ENCODE peak calls at places on chromosomes 12 and 14, in six cellular contexts. One of them, this sample, is unnamed. For H3K36me3, the result is how much of the 10 kb centered on the place peaks cover.

GRCh38 chr12:21940972-21941521 is at the start of gene ABCC9:
- DNase-seq in psoas muscle: peak
- DNase-seq in stomach: peak
- DNase-seq in body of pancreas: peak
- DNase-seq in suprapubic skin: peak
- DNase-seq in cardiac muscle cell: peak
- DNase-seq in this sample: peak

GRCh38 chr14:37597538-37598084 is 2.2 kb downstream of the TTC6 start:
- DNase-seq in suprapubic skin: peak
- DNase-seq in psoas muscle: no peak
- DNase-seq in cardiac muscle cell: peak
- DNase-seq in stomach: peak
- DNase-seq in body of pancreas: no peak
- DNase-seq in this sample: no peak

GRCh38 chr12:12551115-12551514 is 11.5 kb downstream of the DUSP16 start:
- DNase-seq in cardiac muscle cell: no peak
- DNase-seq in body of pancreas: no peak
- DNase-seq in stomach: no peak
- DNase-seq in suprapubic skin: no peak
- DNase-seq in psoas muscle: no peak
- DNase-seq in this sample: no peak

GRCh38 chr12:80001562-80001961 is 66.7 kb upstream of the PPP1R12A start:
- DNase-seq in suprapubic skin: no peak
- DNase-seq in cardiac muscle cell: no peak
- DNase-seq in body of pancreas: no peak
- DNase-seq in stomach: no peak
- DNase-seq in psoas muscle: no peak
- DNase-seq in this sample: no peak

GRCh38 chr12:127883013-127883412 is 384.0 kb upstream of the TMEM132C start:
- DNase-seq in psoas muscle: no peak
- DNase-seq in cardiac muscle cell: no peak
- DNase-seq in suprapubic skin: no peak
- DNase-seq in body of pancreas: no peak
- DNase-seq in stomach: no peak
- DNase-seq in this sample: no peak

GRCh38 chr12:103505371-103506236 is 9.8 kb upstream of the C12orf42 start:
- DNase-seq in psoas muscle: no peak
- DNase-seq in stomach: no peak
- DNase-seq in cardiac muscle cell: no peak
- DNase-seq in body of pancreas: no peak
- DNase-seq in suprapubic skin: no peak
- DNase-seq in this sample: no peak

GRCh38 chr14:93733646-93734045 is 54.6 kb downstream of the PRIMA1 start:
- DNase-seq in body of pancreas: no peak
- DNase-seq in suprapubic skin: no peak
- DNase-seq in psoas muscle: peak
- DNase-seq in stomach: no peak
- DNase-seq in cardiac muscle cell: no peak
- DNase-seq in this sample: no peak

GRCh38 chr12:44875417-44875953 is 630 bp downstream of the NELL2 start:
- DNase-seq in body of pancreas: peak
- DNase-seq in suprapubic skin: no peak
- DNase-seq in cardiac muscle cell: no peak
- DNase-seq in psoas muscle: no peak
- DNase-seq in stomach: no peak
- DNase-seq in this sample: no peak

GRCh38 chr12:118498171-118498570 is 121.8 kb downstream of the SUDS3 start:
- DNase-seq in stomach: peak
- DNase-seq in psoas muscle: no peak
- DNase-seq in cardiac muscle cell: no peak
- DNase-seq in suprapubic skin: no peak
- DNase-seq in body of pancreas: peak
- DNase-seq in this sample: no peak

GRCh38 chr12:32896438-32897275 is at the start of gene PKP2:
- DNase-seq in body of pancreas: peak
- DNase-seq in psoas muscle: peak
- DNase-seq in cardiac muscle cell: peak
- DNase-seq in suprapubic skin: peak
- DNase-seq in stomach: peak
- DNase-seq in this sample: peak

GRCh38 chr14:87467578-87467977 is 525.4 kb downstream of the GALC start:
- DNase-seq in body of pancreas: no peak
- DNase-seq in suprapubic skin: no peak
- DNase-seq in cardiac muscle cell: no peak
- DNase-seq in stomach: no peak
- DNase-seq in psoas muscle: no peak
- DNase-seq in this sample: no peak

GRCh38 chr12:110349521-110350151 is 53.9 kb downstream of the ANAPC7 start:
- DNase-seq in body of pancreas: no peak
- DNase-seq in psoas muscle: no peak
- DNase-seq in suprapubic skin: no peak
- DNase-seq in stomach: no peak
- DNase-seq in cardiac muscle cell: peak
- DNase-seq in this sample: no peak

GRCh38 chr12:53536962-53537361 is 29.7 kb upstream of the NPFF start:
- DNase-seq in body of pancreas: no peak
- DNase-seq in stomach: no peak
- DNase-seq in psoas muscle: no peak
- DNase-seq in cardiac muscle cell: no peak
- DNase-seq in suprapubic skin: no peak
- DNase-seq in this sample: no peak

GRCh38 chr12:115177899-115178298 is 493.9 kb upstream of the TBX3 start:
- DNase-seq in body of pancreas: no peak
- DNase-seq in suprapubic skin: no peak
- DNase-seq in stomach: no peak
- DNase-seq in cardiac muscle cell: no peak
- DNase-seq in psoas muscle: no peak
- DNase-seq in this sample: no peak

GRCh38 chr12:121793836-121794531 is 496 bp upstream of the RHOF start:
- DNase-seq in cardiac muscle cell: peak
- DNase-seq in stomach: peak
- DNase-seq in psoas muscle: peak
- DNase-seq in body of pancreas: peak
- DNase-seq in suprapubic skin: peak
- DNase-seq in this sample: peak

GRCh38 chr14:103897075-103897947 is 30.9 kb upstream of the TDRD9 start:
- DNase-seq in stomach: peak
- DNase-seq in body of pancreas: peak
- DNase-seq in psoas muscle: no peak
- DNase-seq in suprapubic skin: no peak
- DNase-seq in cardiac muscle cell: no peak
- DNase-seq in this sample: peak

GRCh38 chr12:103771466-103771865 is 69.6 kb downstream of the NT5DC3 start:
- DNase-seq in stomach: peak
- DNase-seq in cardiac muscle cell: peak
- DNase-seq in body of pancreas: peak
- DNase-seq in suprapubic skin: no peak
- DNase-seq in psoas muscle: peak
- DNase-seq in this sample: no peak

GRCh38 chr14:103550451-103551337 is 11.8 kb downstream of the BAG5 start:
- DNase-seq in suprapubic skin: no peak
- DNase-seq in stomach: no peak
- DNase-seq in psoas muscle: peak
- DNase-seq in body of pancreas: no peak
- DNase-seq in cardiac muscle cell: no peak
- DNase-seq in this sample: peak

GRCh38 chr14:73339846-73340565 is 102.7 kb downstream of the PAPLN start:
- DNase-seq in body of pancreas: no peak
- DNase-seq in stomach: no peak
- DNase-seq in suprapubic skin: no peak
- DNase-seq in cardiac muscle cell: no peak
- DNase-seq in psoas muscle: no peak
- DNase-seq in this sample: no peak

GRCh38 chr14:32933943-32934890 is 4.5 kb upstream of the NPAS3 start:
- DNase-seq in cardiac muscle cell: peak
- DNase-seq in suprapubic skin: no peak
- DNase-seq in stomach: no peak
- DNase-seq in body of pancreas: peak
- DNase-seq in psoas muscle: peak
- DNase-seq in this sample: peak

GRCh38 chr12:54215990-54216579 is 27.3 kb upstream of the SMUG1 start:
- DNase-seq in stomach: no peak
- DNase-seq in cardiac muscle cell: no peak
- DNase-seq in body of pancreas: no peak
- DNase-seq in suprapubic skin: no peak
- DNase-seq in psoas muscle: no peak
- DNase-seq in this sample: no peak

GRCh38 chr12:110860833-110861291 is 14.1 kb downstream of the CCDC63 start:
- DNase-seq in stomach: no peak
- DNase-seq in body of pancreas: no peak
- DNase-seq in cardiac muscle cell: no peak
- DNase-seq in psoas muscle: no peak
- DNase-seq in suprapubic skin: no peak
- DNase-seq in this sample: no peak

GRCh38 chr12:121953695-121954094 is 35.3 kb downstream of the CFAP251 start:
- DNase-seq in psoas muscle: no peak
- DNase-seq in body of pancreas: no peak
- DNase-seq in stomach: no peak
- DNase-seq in suprapubic skin: no peak
- DNase-seq in cardiac muscle cell: no peak
- DNase-seq in this sample: no peak

GRCh38 chr12:106739318-106739717 is 35.2 kb upstream of the RIC8B start:
- DNase-seq in cardiac muscle cell: peak
- DNase-seq in psoas muscle: no peak
- DNase-seq in suprapubic skin: no peak
- DNase-seq in body of pancreas: no peak
- DNase-seq in stomach: no peak
- DNase-seq in this sample: no peak

GRCh38 chr12:31368666-31369361 is 42.9 kb upstream of the SINHCAF start:
- DNase-seq in cardiac muscle cell: peak
- DNase-seq in body of pancreas: no peak
- DNase-seq in suprapubic skin: no peak
- DNase-seq in stomach: peak
- DNase-seq in psoas muscle: no peak
- DNase-seq in this sample: no peak

GRCh38 chr12:97026901-97027300 is 119.8 kb downstream of the NEDD1 start:
- DNase-seq in suprapubic skin: no peak
- DNase-seq in cardiac muscle cell: no peak
- DNase-seq in stomach: no peak
- DNase-seq in body of pancreas: no peak
- DNase-seq in psoas muscle: no peak
- DNase-seq in this sample: no peak

GRCh38 chr12:97024393-97024792 is 117.3 kb downstream of the NEDD1 start:
- DNase-seq in cardiac muscle cell: no peak
- DNase-seq in psoas muscle: no peak
- DNase-seq in stomach: no peak
- DNase-seq in body of pancreas: no peak
- DNase-seq in suprapubic skin: no peak
- DNase-seq in this sample: no peak

GRCh38 chr12:97027482-97027881 is 120.4 kb downstream of the NEDD1 start:
- DNase-seq in body of pancreas: no peak
- DNase-seq in stomach: no peak
- DNase-seq in suprapubic skin: no peak
- DNase-seq in cardiac muscle cell: no peak
- DNase-seq in psoas muscle: no peak
- DNase-seq in this sample: no peak

GRCh38 chr12:97017213-97017612 is 110.2 kb downstream of the NEDD1 start:
- DNase-seq in body of pancreas: no peak
- DNase-seq in stomach: no peak
- DNase-seq in suprapubic skin: no peak
- DNase-seq in cardiac muscle cell: no peak
- DNase-seq in psoas muscle: no peak
- DNase-seq in this sample: no peak

GRCh38 chr12:97022831-97023230 is 115.8 kb downstream of the NEDD1 start:
- DNase-seq in psoas muscle: no peak
- DNase-seq in body of pancreas: no peak
- DNase-seq in suprapubic skin: no peak
- DNase-seq in cardiac muscle cell: no peak
- DNase-seq in stomach: no peak
- DNase-seq in this sample: no peak
- H3K36me3 ChIP-seq in psoas muscle: under half
- H3K36me3 ChIP-seq in body of pancreas: under half
- H3K36me3 ChIP-seq in suprapubic skin: under half
- H3K36me3 ChIP-seq in cardiac muscle cell: under half
- H3K36me3 ChIP-seq in stomach: under half
- H3K36me3 ChIP-seq in this sample: under half

GRCh38 chr14:74762917-74763802 is at the start of gene YLPM1:
- DNase-seq in cardiac muscle cell: peak
- DNase-seq in body of pancreas: peak
- DNase-seq in stomach: peak
- DNase-seq in suprapubic skin: peak
- DNase-seq in psoas muscle: peak
- DNase-seq in this sample: peak
- TF ChIP-seq CTCF in cardiac muscle cell: peak
- TF ChIP-seq CTCF in body of pancreas: peak
- TF ChIP-seq CTCF in stomach: no peak
- TF ChIP-seq CTCF in suprapubic skin: peak
- TF ChIP-seq CTCF in psoas muscle: peak
- TF ChIP-seq CTCF in this sample: peak

GRCh38 chr14:23183076-23183475 is 384 bp downstream of the SLC7A8 start:
- DNase-seq in body of pancreas: peak
- DNase-seq in psoas muscle: no peak
- DNase-seq in stomach: no peak
- DNase-seq in cardiac muscle cell: no peak
- DNase-seq in suprapubic skin: no peak
- DNase-seq in this sample: no peak
- H3K27ac ChIP-seq in body of pancreas: peak
- H3K27ac ChIP-seq in psoas muscle: peak
- H3K27ac ChIP-seq in stomach: peak
- H3K27ac ChIP-seq in cardiac muscle cell: no peak
- H3K27ac ChIP-seq in suprapubic skin: no peak
- H3K27ac ChIP-seq in this sample: peak

GRCh38 chr14:90406384-90406798 is 9.6 kb downstream of the CALM1 start:
- DNase-seq in body of pancreas: no peak
- DNase-seq in suprapubic skin: no peak
- DNase-seq in psoas muscle: no peak
- DNase-seq in cardiac muscle cell: no peak
- DNase-seq in stomach: no peak
- DNase-seq in this sample: no peak

GRCh38 chr14:90403065-90403464 is 6.2 kb downstream of the CALM1 start:
- DNase-seq in stomach: no peak
- DNase-seq in suprapubic skin: no peak
- DNase-seq in body of pancreas: no peak
- DNase-seq in psoas muscle: no peak
- DNase-seq in cardiac muscle cell: no peak
- DNase-seq in this sample: no peak

GRCh38 chr14:90408713-90409112 is 11.9 kb downstream of the CALM1 start:
- DNase-seq in stomach: no peak
- DNase-seq in body of pancreas: no peak
- DNase-seq in psoas muscle: no peak
- DNase-seq in cardiac muscle cell: peak
- DNase-seq in suprapubic skin: peak
- DNase-seq in this sample: no peak

GRCh38 chr14:90405101-90405500 is 8.3 kb downstream of the CALM1 start:
- DNase-seq in psoas muscle: no peak
- DNase-seq in cardiac muscle cell: no peak
- DNase-seq in suprapubic skin: no peak
- DNase-seq in stomach: no peak
- DNase-seq in body of pancreas: no peak
- DNase-seq in this sample: no peak

DNA sequence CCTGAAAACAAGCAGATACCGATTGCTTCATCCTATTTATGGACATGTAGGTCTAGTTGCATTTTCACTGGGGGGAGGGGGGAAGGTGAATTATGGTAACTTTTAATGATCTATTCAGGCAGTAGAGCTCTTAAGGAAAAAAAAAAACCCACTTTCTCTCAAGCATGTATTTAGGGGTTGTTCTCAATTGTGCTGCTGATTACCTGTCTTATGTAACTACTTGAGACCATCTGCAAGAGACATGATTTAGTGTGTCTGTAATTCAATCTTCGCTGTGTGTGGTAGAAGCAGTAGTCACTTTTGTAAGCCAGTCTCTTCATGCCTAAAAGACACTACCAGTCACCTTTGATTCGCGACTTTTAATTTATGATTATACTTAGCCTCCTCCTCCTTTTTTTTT is 8.9 kb downstream of the CALM1 start:
- DNase-seq in body of pancreas: no peak
- DNase-seq in psoas muscle: no peak
- DNase-seq in suprapubic skin: no peak
- DNase-seq in stomach: no peak
- DNase-seq in cardiac muscle cell: no peak
- DNase-seq in this sample: no peak
- H3K36me3 ChIP-seq in body of pancreas: under half
- H3K36me3 ChIP-seq in psoas muscle: under half
- H3K36me3 ChIP-seq in suprapubic skin: half or more
- H3K36me3 ChIP-seq in stomach: half or more
- H3K36me3 ChIP-seq in cardiac muscle cell: under half
- H3K36me3 ChIP-seq in this sample: under half

This sample was measured in kidney.